ENCODE peak calls at places on chromosome 3, in seven cellular contexts. One of them, this sample, is unnamed.

GRCh38 chr3:46593979-46594378 is 18.3 kb upstream of the FAM240A start:
- DNase-seq in heart right ventricle: no peak
- DNase-seq in pancreas: no peak
- DNase-seq in tibial artery: no peak
- DNase-seq in colonic mucosa: no peak
- DNase-seq in transverse colon: no peak
- DNase-seq in thyroid gland: no peak
- DNase-seq in this sample: no peak

GRCh38 chr3:52456800-52457183 is 1.4 kb downstream of the NISCH start:
- DNase-seq in heart right ventricle: no peak
- DNase-seq in pancreas: no peak
- DNase-seq in tibial artery: no peak
- DNase-seq in colonic mucosa: no peak
- DNase-seq in transverse colon: no peak
- DNase-seq in thyroid gland: no peak
- DNase-seq in this sample: no peak

GRCh38 chr3:123642182-123642956 is 57.5 kb upstream of the HACD2 start:
- DNase-seq in heart right ventricle: peak
- DNase-seq in pancreas: peak
- DNase-seq in tibial artery: peak
- DNase-seq in colonic mucosa: peak
- DNase-seq in transverse colon: peak
- DNase-seq in thyroid gland: peak
- DNase-seq in this sample: peak

GRCh38 chr3:48018841-48019240 is 2.6 kb upstream of the MAP4 start:
- DNase-seq in heart right ventricle: no peak
- DNase-seq in pancreas: no peak
- DNase-seq in tibial artery: no peak
- DNase-seq in colonic mucosa: no peak
- DNase-seq in transverse colon: no peak
- DNase-seq in thyroid gland: no peak
- DNase-seq in this sample: no peak

GRCh38 chr3:175951047-175951694 is 1092.0 kb downstream of the NAALADL2 start:
- DNase-seq in heart right ventricle: no peak
- DNase-seq in pancreas: no peak
- DNase-seq in tibial artery: no peak
- DNase-seq in colonic mucosa: no peak
- DNase-seq in transverse colon: no peak
- DNase-seq in thyroid gland: no peak
- DNase-seq in this sample: no peak

GRCh38 chr3:149648525-149648924 is 9.3 kb downstream of the WWTR1 start:
- DNase-seq in heart right ventricle: no peak
- DNase-seq in pancreas: no peak
- DNase-seq in tibial artery: no peak
- DNase-seq in colonic mucosa: no peak
- DNase-seq in transverse colon: no peak
- DNase-seq in thyroid gland: no peak
- DNase-seq in this sample: no peak

GRCh38 chr3:28089527-28089897 is 151.9 kb upstream of the CMC1 start:
- DNase-seq in heart right ventricle: no peak
- DNase-seq in pancreas: no peak
- DNase-seq in tibial artery: no peak
- DNase-seq in colonic mucosa: no peak
- DNase-seq in transverse colon: no peak
- DNase-seq in thyroid gland: no peak
- DNase-seq in this sample: no peak

GRCh38 chr3:123328851-123329635 is 119.8 kb downstream of the ADCY5 start:
- DNase-seq in heart right ventricle: peak
- DNase-seq in pancreas: peak
- DNase-seq in tibial artery: peak
- DNase-seq in colonic mucosa: peak
- DNase-seq in transverse colon: peak
- DNase-seq in thyroid gland: peak
- DNase-seq in this sample: peak

GRCh38 chr3:138944136-138944658 is 2.7 kb downstream of the FOXL2 start:
- DNase-seq in heart right ventricle: no peak
- DNase-seq in pancreas: no peak
- DNase-seq in tibial artery: no peak
- DNase-seq in colonic mucosa: no peak
- DNase-seq in transverse colon: no peak
- DNase-seq in thyroid gland: no peak
- DNase-seq in this sample: no peak

GRCh38 chr3:183984337-183984736 is 33.3 kb downstream of the ABCC5 start:
- DNase-seq in heart right ventricle: no peak
- DNase-seq in pancreas: no peak
- DNase-seq in tibial artery: no peak
- DNase-seq in colonic mucosa: no peak
- DNase-seq in transverse colon: no peak
- DNase-seq in thyroid gland: no peak
- DNase-seq in this sample: no peak

GRCh38 chr3:30675006-30675405 is 68.6 kb downstream of the TGFBR2 start:
- DNase-seq in heart right ventricle: no peak
- DNase-seq in pancreas: no peak
- DNase-seq in tibial artery: no peak
- DNase-seq in colonic mucosa: no peak
- DNase-seq in transverse colon: no peak
- DNase-seq in thyroid gland: no peak
- DNase-seq in this sample: no peak

GRCh38 chr3:129739613-129740012 is 133.1 kb upstream of the PLXND1 start:
- DNase-seq in heart right ventricle: no peak
- DNase-seq in pancreas: no peak
- DNase-seq in tibial artery: no peak
- DNase-seq in colonic mucosa: no peak
- DNase-seq in transverse colon: no peak
- DNase-seq in thyroid gland: no peak
- DNase-seq in this sample: no peak

GRCh38 chr3:123324880-123325765 is 123.4 kb downstream of the SEC22A start:
- DNase-seq in heart right ventricle: no peak
- DNase-seq in pancreas: peak
- DNase-seq in tibial artery: no peak
- DNase-seq in colonic mucosa: no peak
- DNase-seq in transverse colon: no peak
- DNase-seq in thyroid gland: no peak
- DNase-seq in this sample: no peak

GRCh38 chr3:157103280-157103679 is 56.7 kb downstream of the CCNL1 start:
- DNase-seq in heart right ventricle: no peak
- DNase-seq in pancreas: no peak
- DNase-seq in tibial artery: no peak
- DNase-seq in colonic mucosa: no peak
- DNase-seq in transverse colon: no peak
- DNase-seq in thyroid gland: no peak
- DNase-seq in this sample: no peak

GRCh38 chr3:72347819-72348319 is 500.4 kb downstream of the SHQ1 start:
- DNase-seq in heart right ventricle: peak
- DNase-seq in pancreas: no peak
- DNase-seq in tibial artery: peak
- DNase-seq in colonic mucosa: peak
- DNase-seq in transverse colon: peak
- DNase-seq in thyroid gland: peak
- DNase-seq in this sample: no peak

GRCh38 chr3:118806423-118806822 is 228.2 kb downstream of the IGSF11 start:
- DNase-seq in heart right ventricle: no peak
- DNase-seq in pancreas: no peak
- DNase-seq in tibial artery: no peak
- DNase-seq in colonic mucosa: no peak
- DNase-seq in transverse colon: no peak
- DNase-seq in thyroid gland: no peak
- DNase-seq in this sample: no peak

GRCh38 chr3:127730171-127730570 is 57.4 kb downstream of the ABTB1 start:
- DNase-seq in heart right ventricle: no peak
- DNase-seq in pancreas: peak
- DNase-seq in tibial artery: no peak
- DNase-seq in colonic mucosa: no peak
- DNase-seq in transverse colon: no peak
- DNase-seq in thyroid gland: no peak
- DNase-seq in this sample: no peak

DNA sequence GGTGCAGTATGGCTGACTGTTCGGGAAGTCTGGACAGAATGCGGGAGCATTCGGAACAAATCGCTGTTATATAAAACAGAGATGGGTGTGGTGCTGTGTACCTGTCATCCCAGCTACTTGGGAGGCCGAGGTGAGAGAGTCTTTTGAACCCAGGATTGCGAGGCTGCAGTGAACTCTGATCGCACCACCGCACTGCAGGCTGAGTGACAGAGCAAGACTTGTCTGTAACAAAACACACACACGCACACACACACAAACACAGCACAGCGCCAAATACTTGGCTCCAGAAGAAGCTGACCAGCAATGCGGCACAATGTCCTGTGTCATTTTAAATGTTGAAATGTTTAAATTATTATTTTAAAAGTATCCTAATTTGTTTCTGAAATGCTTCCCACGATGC is 12.6 kb downstream of the RFTN1 start:
- DNase-seq in heart right ventricle: no peak
- DNase-seq in pancreas: no peak
- DNase-seq in tibial artery: no peak
- DNase-seq in colonic mucosa: no peak
- DNase-seq in transverse colon: no peak
- DNase-seq in thyroid gland: no peak
- DNase-seq in this sample: no peak
- H3K27ac ChIP-seq in heart right ventricle: no peak
- H3K27ac ChIP-seq in pancreas: no peak
- H3K27ac ChIP-seq in tibial artery: no peak
- H3K27ac ChIP-seq in colonic mucosa: no peak
- H3K27ac ChIP-seq in transverse colon: no peak
- H3K27ac ChIP-seq in thyroid gland: no peak
- H3K27ac ChIP-seq in this sample: no peak

DNA sequence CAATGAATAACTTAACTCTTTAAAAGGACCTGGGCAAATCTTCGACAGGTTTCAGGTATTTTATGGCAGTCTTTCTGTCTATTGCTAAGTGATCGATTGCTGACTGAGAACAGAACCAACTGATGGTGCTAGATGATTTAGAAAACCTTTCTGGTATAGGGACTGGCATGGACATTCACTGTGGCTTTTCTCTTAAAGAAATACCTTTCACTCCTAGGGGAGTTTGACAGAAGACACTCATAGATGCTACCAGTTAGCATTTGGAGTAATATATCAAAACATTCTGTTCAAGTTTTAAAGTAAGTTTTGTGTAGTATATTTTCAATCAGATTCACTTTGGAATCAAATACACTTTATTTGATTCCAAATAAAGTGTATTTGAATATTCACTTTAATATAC is 692 bp downstream of the PPARG start:
- DNase-seq in heart right ventricle: no peak
- DNase-seq in pancreas: no peak
- DNase-seq in tibial artery: no peak
- DNase-seq in colonic mucosa: no peak
- DNase-seq in transverse colon: no peak
- DNase-seq in thyroid gland: no peak
- DNase-seq in this sample: no peak
- H3K27ac ChIP-seq in heart right ventricle: peak
- H3K27ac ChIP-seq in pancreas: no peak
- H3K27ac ChIP-seq in tibial artery: no peak
- H3K27ac ChIP-seq in colonic mucosa: peak
- H3K27ac ChIP-seq in transverse colon: peak
- H3K27ac ChIP-seq in thyroid gland: no peak
- H3K27ac ChIP-seq in this sample: no peak

GRCh38 chr3:132134611-132135010 is 99.8 kb upstream of the CPNE4 start:
- DNase-seq in heart right ventricle: no peak
- DNase-seq in pancreas: no peak
- DNase-seq in tibial artery: no peak
- DNase-seq in colonic mucosa: no peak
- DNase-seq in transverse colon: no peak
- DNase-seq in thyroid gland: no peak
- DNase-seq in this sample: no peak

GRCh38 chr3:132136334-132136716 is 101.5 kb upstream of the CPNE4 start:
- DNase-seq in heart right ventricle: no peak
- DNase-seq in pancreas: no peak
- DNase-seq in tibial artery: no peak
- DNase-seq in colonic mucosa: no peak
- DNase-seq in transverse colon: no peak
- DNase-seq in thyroid gland: no peak
- DNase-seq in this sample: no peak

DNA sequence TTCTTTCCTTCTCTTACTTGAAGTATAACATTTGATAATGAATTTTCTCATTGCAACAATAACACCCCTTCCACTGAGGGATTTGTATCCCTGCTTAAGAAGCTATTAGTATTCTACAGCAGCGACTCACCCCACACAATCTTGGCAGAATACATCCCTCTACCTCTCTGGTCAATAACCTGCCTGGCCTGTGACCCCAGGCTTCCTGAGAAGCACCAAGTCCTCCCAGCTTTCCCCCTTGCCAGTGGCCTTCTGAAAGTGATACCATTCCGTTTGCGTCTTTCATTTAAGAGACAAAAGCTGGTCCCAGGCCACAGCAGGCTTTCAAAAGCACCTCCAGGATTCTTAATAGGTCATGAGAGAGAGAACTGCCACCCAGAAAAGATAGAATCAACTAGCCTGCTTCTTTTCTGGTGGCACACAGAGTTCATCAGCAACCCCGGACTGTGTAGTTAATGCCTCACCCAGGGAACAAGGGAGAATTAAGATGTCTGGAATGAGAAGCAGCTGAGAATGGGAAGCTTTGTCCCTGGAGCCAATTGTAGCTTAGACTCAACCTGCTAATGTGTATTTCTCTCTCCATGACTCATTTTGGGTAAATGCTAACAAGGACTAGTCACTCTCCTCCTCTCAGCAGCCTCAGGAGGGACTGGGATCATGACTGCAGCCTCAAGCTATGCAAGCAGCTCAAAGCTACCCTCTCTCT is 101.0 kb upstream of the CPNE4 start:
- DNase-seq in heart right ventricle: no peak
- DNase-seq in pancreas: no peak
- DNase-seq in tibial artery: no peak
- DNase-seq in colonic mucosa: no peak
- DNase-seq in transverse colon: no peak
- DNase-seq in thyroid gland: no peak
- DNase-seq in this sample: no peak
- H3K27ac ChIP-seq in heart right ventricle: no peak
- H3K27ac ChIP-seq in pancreas: no peak
- H3K27ac ChIP-seq in tibial artery: no peak
- H3K27ac ChIP-seq in colonic mucosa: no peak
- H3K27ac ChIP-seq in transverse colon: no peak
- H3K27ac ChIP-seq in thyroid gland: no peak
- H3K27ac ChIP-seq in this sample: no peak

DNA sequence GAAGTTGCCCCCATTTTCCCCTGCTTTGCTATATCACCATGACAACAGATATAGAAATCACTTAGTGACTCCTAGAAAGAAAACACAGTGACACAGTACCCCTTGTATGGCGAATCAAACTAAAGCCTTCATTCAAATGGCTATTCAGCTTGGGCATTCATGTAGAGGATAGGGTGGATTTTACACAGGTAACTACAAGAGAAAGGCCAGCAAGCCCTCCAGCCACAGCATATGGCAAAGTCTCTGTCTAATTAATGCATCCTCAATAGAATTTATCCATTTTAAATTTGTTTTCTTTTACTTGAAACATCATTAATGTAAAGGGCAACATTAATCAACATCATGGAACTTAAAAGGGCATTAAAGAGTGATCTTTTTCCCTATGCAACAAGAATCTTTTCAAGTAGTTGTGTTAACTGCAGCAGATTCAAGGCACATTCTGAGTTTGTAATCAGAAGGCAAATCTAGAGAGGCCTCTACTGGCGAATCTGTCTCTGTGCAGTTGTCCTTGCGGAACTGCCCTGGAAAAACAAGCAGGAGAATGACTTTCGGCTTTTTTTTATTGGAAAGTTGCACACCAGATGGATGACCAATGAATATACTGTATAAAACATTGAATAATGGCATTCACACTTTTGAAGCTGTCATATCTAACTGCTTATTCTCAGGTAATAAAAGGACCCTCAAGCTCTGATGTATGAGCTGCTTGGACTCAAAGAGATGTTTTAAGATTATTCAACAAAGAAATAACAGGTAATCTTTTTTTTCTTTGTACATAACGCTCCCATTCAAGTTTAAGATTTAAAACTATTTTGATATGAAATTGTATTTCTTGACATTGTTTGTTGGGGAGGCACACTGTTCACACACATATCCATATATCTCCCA is 621.6 kb upstream of the AGTR1 start:
- DNase-seq in heart right ventricle: no peak
- DNase-seq in pancreas: no peak
- DNase-seq in tibial artery: no peak
- DNase-seq in colonic mucosa: peak
- DNase-seq in transverse colon: no peak
- DNase-seq in thyroid gland: peak
- DNase-seq in this sample: no peak
- H3K27ac ChIP-seq in heart right ventricle: no peak
- H3K27ac ChIP-seq in pancreas: no peak
- H3K27ac ChIP-seq in tibial artery: no peak
- H3K27ac ChIP-seq in colonic mucosa: no peak
- H3K27ac ChIP-seq in transverse colon: no peak
- H3K27ac ChIP-seq in thyroid gland: no peak
- H3K27ac ChIP-seq in this sample: no peak

This sample was measured in caudate nucleus.